ENCODE peak calls at places on chromosomes 1 and 21, in four cellular contexts. One of them, this sample, is unnamed. For H3K9me3, the result is how much of the 10 kb centered on the place peaks cover.

GRCh38 chr1:41238311-41239094 is 3.6 kb downstream of the SCMH1 start:
- DNase-seq in CD8-positive, alpha-beta memory T cell: no peak
- DNase-seq in MM.1S: no peak
- DNase-seq in right lobe of liver: no peak
- DNase-seq in this sample: peak

GRCh38 chr1:27192039-27192529 is 37.2 kb upstream of the SLC9A1 start:
- DNase-seq in right lobe of liver: peak
- DNase-seq in MM.1S: no peak
- DNase-seq in CD8-positive, alpha-beta memory T cell: no peak
- DNase-seq in this sample: peak

GRCh38 chr1:90386899-90387334 is 330.2 kb downstream of the BARHL2 start:
- DNase-seq in CD8-positive, alpha-beta memory T cell: no peak
- DNase-seq in right lobe of liver: no peak
- DNase-seq in MM.1S: no peak
- DNase-seq in this sample: peak

GRCh38 chr1:98066911-98067310 is 146.1 kb upstream of the DPYD start:
- DNase-seq in right lobe of liver: no peak
- DNase-seq in CD8-positive, alpha-beta memory T cell: no peak
- DNase-seq in MM.1S: no peak
- DNase-seq in this sample: no peak

GRCh38 chr1:57142999-57143398 is 177.2 kb upstream of the C8B start:
- DNase-seq in CD8-positive, alpha-beta memory T cell: no peak
- DNase-seq in MM.1S: no peak
- DNase-seq in right lobe of liver: no peak
- DNase-seq in this sample: no peak

GRCh38 chr21:34890258-34890723 is 158.8 kb downstream of the RUNX1 start:
- DNase-seq in CD8-positive, alpha-beta memory T cell: no peak
- DNase-seq in right lobe of liver: no peak
- DNase-seq in MM.1S: no peak
- DNase-seq in this sample: no peak

GRCh38 chr1:119988316-119989067 is 81.0 kb downstream of the NOTCH2 start:
- DNase-seq in right lobe of liver: no peak
- DNase-seq in MM.1S: no peak
- DNase-seq in CD8-positive, alpha-beta memory T cell: no peak
- DNase-seq in this sample: no peak

GRCh38 chr1:68384321-68384813 is 65.4 kb downstream of the RPE65 start:
- DNase-seq in MM.1S: no peak
- DNase-seq in CD8-positive, alpha-beta memory T cell: no peak
- DNase-seq in right lobe of liver: no peak
- DNase-seq in this sample: peak

GRCh38 chr1:64161347-64162080 is 41.9 kb upstream of the UBE2U start:
- DNase-seq in right lobe of liver: no peak
- DNase-seq in CD8-positive, alpha-beta memory T cell: no peak
- DNase-seq in MM.1S: no peak
- DNase-seq in this sample: no peak

GRCh38 chr1:35229587-35230360 is 36.8 kb upstream of the SFPQ start:
- DNase-seq in CD8-positive, alpha-beta memory T cell: no peak
- DNase-seq in right lobe of liver: no peak
- DNase-seq in MM.1S: no peak
- DNase-seq in this sample: no peak

GRCh38 chr1:205933672-205934618 is 9.3 kb downstream of the SLC26A9 start:
- DNase-seq in MM.1S: no peak
- DNase-seq in CD8-positive, alpha-beta memory T cell: no peak
- DNase-seq in right lobe of liver: no peak
- DNase-seq in this sample: peak

GRCh38 chr21:42672699-42673458 is 19.5 kb downstream of the PDE9A start:
- DNase-seq in CD8-positive, alpha-beta memory T cell: no peak
- DNase-seq in right lobe of liver: peak
- DNase-seq in MM.1S: no peak
- DNase-seq in this sample: no peak

GRCh38 chr1:30008998-30009657 is 714.3 kb downstream of the MATN1 start:
- DNase-seq in MM.1S: no peak
- DNase-seq in right lobe of liver: no peak
- DNase-seq in CD8-positive, alpha-beta memory T cell: no peak
- DNase-seq in this sample: peak

GRCh38 chr1:176949033-176949662 is 215.4 kb downstream of the ASTN1 start:
- DNase-seq in right lobe of liver: peak
- DNase-seq in CD8-positive, alpha-beta memory T cell: no peak
- DNase-seq in MM.1S: peak
- DNase-seq in this sample: peak

GRCh38 chr1:115665319-115665718 is 23.5 kb downstream of the VANGL1 start:
- DNase-seq in CD8-positive, alpha-beta memory T cell: no peak
- DNase-seq in right lobe of liver: no peak
- DNase-seq in MM.1S: no peak
- DNase-seq in this sample: peak

GRCh38 chr1:84208935-84209334 is 64.9 kb downstream of the PRKACB start:
- DNase-seq in CD8-positive, alpha-beta memory T cell: no peak
- DNase-seq in MM.1S: no peak
- DNase-seq in right lobe of liver: no peak
- DNase-seq in this sample: peak

GRCh38 chr1:169202836-169203235 is 96.3 kb downstream of the ATP1B1 start:
- DNase-seq in right lobe of liver: no peak
- DNase-seq in MM.1S: no peak
- DNase-seq in CD8-positive, alpha-beta memory T cell: no peak
- DNase-seq in this sample: peak

DNA sequence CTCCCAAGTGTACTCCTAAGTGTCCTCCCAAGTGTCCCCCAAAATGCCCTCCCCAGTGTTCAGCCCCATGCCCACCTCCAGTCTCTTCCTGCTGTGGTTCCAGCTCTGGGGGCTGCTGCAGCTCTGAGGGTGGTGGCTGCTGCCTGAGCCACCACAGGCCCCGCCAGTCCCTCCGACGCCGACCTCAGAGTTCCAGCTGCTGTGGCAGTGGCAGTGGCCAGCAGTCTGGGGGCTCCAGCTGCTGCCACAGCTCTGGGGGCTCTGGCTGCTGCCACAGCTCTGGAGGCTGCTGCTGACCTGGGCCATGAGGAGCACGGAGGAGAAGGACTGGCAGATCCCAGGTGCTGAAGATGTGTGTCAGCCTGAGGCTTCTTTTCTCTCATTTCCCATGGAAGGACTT is 993 bp downstream of the LCE5A start:
- DNase-seq in MM.1S: no peak
- DNase-seq in right lobe of liver: no peak
- DNase-seq in CD8-positive, alpha-beta memory T cell: no peak
- DNase-seq in this sample: no peak
- H3K9me3 ChIP-seq in MM.1S: under half
- H3K9me3 ChIP-seq in right lobe of liver: under half
- H3K9me3 ChIP-seq in CD8-positive, alpha-beta memory T cell: under half
- H3K9me3 ChIP-seq in this sample: under half

DNA sequence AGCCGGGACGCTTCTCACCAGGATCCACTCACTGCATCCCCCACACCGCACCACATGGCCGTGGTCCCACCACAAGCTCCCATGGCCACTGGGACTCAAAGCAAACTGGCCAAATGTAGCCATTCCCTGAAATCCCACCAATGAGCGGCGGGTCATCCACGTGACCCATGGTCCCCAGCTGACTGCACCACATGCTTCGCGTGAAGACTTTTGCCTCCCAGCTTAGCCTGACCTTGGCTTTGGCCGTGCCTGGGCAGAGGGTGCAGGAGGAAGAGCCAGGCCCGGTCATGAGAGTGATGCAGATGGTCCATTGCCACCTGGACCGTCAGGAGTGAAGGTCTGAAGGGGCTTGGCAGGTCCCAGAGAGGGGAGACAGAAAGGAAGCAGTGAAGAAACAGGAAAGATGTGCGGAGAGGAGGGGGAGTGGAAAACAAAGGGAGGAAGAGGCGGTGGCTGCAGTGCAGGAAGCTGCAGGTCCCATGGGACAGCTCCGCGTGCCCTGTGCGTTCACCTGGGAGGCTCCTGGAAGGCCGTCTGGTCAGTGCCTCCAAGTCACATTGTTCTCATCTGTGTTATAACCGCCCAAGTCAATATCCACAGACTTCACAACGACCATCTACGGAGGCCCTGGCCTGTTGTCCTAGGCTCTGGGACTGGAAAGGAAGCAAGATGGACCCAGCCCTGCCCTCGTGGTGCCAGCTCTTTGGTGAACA is 167.8 kb upstream of the AJAP1 start:
- DNase-seq in CD8-positive, alpha-beta memory T cell: no peak
- DNase-seq in right lobe of liver: no peak
- DNase-seq in MM.1S: no peak
- DNase-seq in this sample: no peak
- H3K9me3 ChIP-seq in CD8-positive, alpha-beta memory T cell: under half
- H3K9me3 ChIP-seq in right lobe of liver: under half
- H3K9me3 ChIP-seq in MM.1S: under half
- H3K9me3 ChIP-seq in this sample: under half

DNA sequence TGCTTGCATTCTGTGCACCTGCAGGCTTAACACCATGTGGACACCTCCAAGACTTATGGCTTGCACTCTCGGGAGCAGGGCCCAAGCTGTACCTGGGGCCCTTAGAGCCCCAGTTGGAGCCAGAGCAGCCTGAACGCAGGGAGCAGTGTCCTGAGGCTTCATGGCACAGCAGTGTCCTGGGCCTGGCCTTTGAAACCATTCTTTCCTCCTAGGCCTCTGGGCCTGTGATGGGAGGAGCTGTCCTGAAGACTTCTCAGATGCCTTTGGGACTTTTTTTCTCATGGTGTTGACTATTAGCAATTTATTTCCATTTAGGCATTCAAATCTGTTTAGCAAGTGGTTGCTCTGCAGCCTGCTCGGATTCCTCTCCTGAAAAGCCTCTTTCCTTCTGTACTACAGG is 11.0 kb downstream of the RPTN start:
- DNase-seq in CD8-positive, alpha-beta memory T cell: no peak
- DNase-seq in right lobe of liver: no peak
- DNase-seq in MM.1S: no peak
- DNase-seq in this sample: no peak
- H3K9me3 ChIP-seq in CD8-positive, alpha-beta memory T cell: under half
- H3K9me3 ChIP-seq in right lobe of liver: under half
- H3K9me3 ChIP-seq in MM.1S: under half
- H3K9me3 ChIP-seq in this sample: under half

GRCh38 chr1:214401666-214402065 is 120.7 kb downstream of the SMYD2 start:
- DNase-seq in MM.1S: no peak
- DNase-seq in right lobe of liver: no peak
- DNase-seq in CD8-positive, alpha-beta memory T cell: no peak
- DNase-seq in this sample: no peak
- H3K9me3 ChIP-seq in MM.1S: under half
- H3K9me3 ChIP-seq in right lobe of liver: under half
- H3K9me3 ChIP-seq in CD8-positive, alpha-beta memory T cell: under half
- H3K9me3 ChIP-seq in this sample: under half

GRCh38 chr1:5273280-5274003 is 619.0 kb downstream of the AJAP1 start:
- DNase-seq in CD8-positive, alpha-beta memory T cell: no peak
- DNase-seq in MM.1S: no peak
- DNase-seq in right lobe of liver: no peak
- DNase-seq in this sample: no peak

DNA sequence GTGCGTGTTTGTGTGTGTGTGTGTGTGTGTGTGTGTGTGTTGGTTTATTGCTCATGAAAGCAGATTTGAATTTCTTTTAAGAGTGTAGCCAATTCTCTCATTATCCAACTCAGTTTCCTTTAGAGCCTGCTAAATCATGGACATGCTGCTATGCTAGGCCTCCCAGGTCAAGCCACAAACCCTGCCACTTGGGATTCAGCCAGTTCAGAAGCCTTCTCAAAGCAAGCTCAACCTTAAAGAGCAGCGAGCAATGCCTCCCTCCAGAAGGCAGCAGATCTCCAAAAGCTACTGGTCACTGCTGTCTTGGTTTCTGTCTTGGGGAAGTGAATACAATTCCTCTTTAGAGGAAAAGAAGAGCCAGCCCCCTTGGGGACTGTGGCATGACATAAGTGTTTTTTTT is 624.7 kb downstream of the AJAP1 start:
- DNase-seq in CD8-positive, alpha-beta memory T cell: no peak
- DNase-seq in right lobe of liver: no peak
- DNase-seq in MM.1S: no peak
- DNase-seq in this sample: no peak
- H3K9me3 ChIP-seq in CD8-positive, alpha-beta memory T cell: under half
- H3K9me3 ChIP-seq in right lobe of liver: under half
- H3K9me3 ChIP-seq in MM.1S: under half
- H3K9me3 ChIP-seq in this sample: under half

DNA sequence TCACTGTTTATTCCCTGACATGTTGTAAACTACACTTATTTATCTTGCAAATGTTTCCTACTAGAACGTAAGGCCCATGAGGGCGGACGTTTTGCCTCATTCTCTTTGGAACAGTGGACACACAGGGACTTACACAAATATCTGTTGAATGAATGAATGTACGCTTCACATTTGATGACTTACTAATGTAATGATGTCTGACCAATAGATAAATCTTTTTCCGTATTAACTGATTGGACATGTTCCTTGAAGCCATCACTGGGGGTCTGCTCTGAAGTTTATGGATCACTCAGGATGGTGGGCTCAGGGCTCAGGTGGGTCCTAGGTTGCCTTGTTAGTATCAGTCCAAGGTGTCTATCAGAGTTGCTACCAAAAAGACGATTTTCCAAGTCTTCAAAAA is 763.2 kb upstream of the TPTE start:
- DNase-seq in CD8-positive, alpha-beta memory T cell: no peak
- DNase-seq in right lobe of liver: no peak
- DNase-seq in MM.1S: no peak
- DNase-seq in this sample: no peak
- H3K9me3 ChIP-seq in CD8-positive, alpha-beta memory T cell: under half
- H3K9me3 ChIP-seq in right lobe of liver: under half
- H3K9me3 ChIP-seq in MM.1S: under half
- H3K9me3 ChIP-seq in this sample: half or more

GRCh38 chr1:152111515-152111968 is 3.7 kb downstream of the TCHH start:
- DNase-seq in CD8-positive, alpha-beta memory T cell: no peak
- DNase-seq in MM.1S: peak
- DNase-seq in right lobe of liver: no peak
- DNase-seq in this sample: peak
- H3K9me3 ChIP-seq in CD8-positive, alpha-beta memory T cell: under half
- H3K9me3 ChIP-seq in MM.1S: under half
- H3K9me3 ChIP-seq in right lobe of liver: under half
- H3K9me3 ChIP-seq in this sample: under half